ENCODE peak calls at places on chromosomes 6 and 20, in six cellular contexts. One of them, this sample, is unnamed.

GRCh38 chr20:38402089-38402488 is 33.0 kb downstream of the SNHG17 start:
- DNase-seq in ovary: no peak
- DNase-seq in A549: no peak
- DNase-seq in HepG2: no peak
- DNase-seq in SK-N-SH: no peak
- DNase-seq in tibial nerve: no peak
- DNase-seq in this sample: no peak

GRCh38 chr6:144283781-144284473 is 1.2 kb upstream of the UTRN start:
- DNase-seq in HepG2: no peak
- DNase-seq in A549: peak; percentile 13
- DNase-seq in ovary: no peak
- DNase-seq in SK-N-SH: no peak
- DNase-seq in tibial nerve: no peak
- DNase-seq in this sample: no peak

GRCh38 chr6:54194067-54194466 is 82.8 kb downstream of the MLIP start:
- DNase-seq in HepG2: no peak
- DNase-seq in tibial nerve: no peak
- DNase-seq in SK-N-SH: no peak
- DNase-seq in ovary: no peak
- DNase-seq in A549: no peak
- DNase-seq in this sample: no peak

GRCh38 chr6:140979642-140980091 is 1153.1 kb upstream of the GJE1 start:
- DNase-seq in A549: no peak
- DNase-seq in SK-N-SH: no peak
- DNase-seq in HepG2: no peak
- DNase-seq in tibial nerve: peak; percentile 14
- DNase-seq in ovary: peak; percentile 55
- DNase-seq in this sample: no peak

GRCh38 chr6:62162858-62163257 is 123.2 kb downstream of the KHDRBS2 start:
- DNase-seq in HepG2: no peak
- DNase-seq in A549: no peak
- DNase-seq in ovary: no peak
- DNase-seq in SK-N-SH: no peak
- DNase-seq in tibial nerve: no peak
- DNase-seq in this sample: no peak

GRCh38 chr20:10635476-10636208 is 38.2 kb downstream of the JAG1 start:
- DNase-seq in SK-N-SH: no peak
- DNase-seq in HepG2: no peak
- DNase-seq in tibial nerve: no peak
- DNase-seq in A549: no peak
- DNase-seq in ovary: no peak
- DNase-seq in this sample: no peak

GRCh38 chr20:37543828-37544227 is 16.2 kb upstream of the BLCAP start:
- DNase-seq in A549: peak; percentile 51
- DNase-seq in ovary: no peak
- DNase-seq in HepG2: peak; percentile 70
- DNase-seq in SK-N-SH: peak; percentile 52
- DNase-seq in tibial nerve: no peak
- DNase-seq in this sample: no peak

GRCh38 chr6:134750669-134751068 is 199.2 kb downstream of the ALDH8A1 start:
- DNase-seq in SK-N-SH: no peak
- DNase-seq in A549: no peak
- DNase-seq in HepG2: no peak
- DNase-seq in tibial nerve: no peak
- DNase-seq in ovary: no peak
- DNase-seq in this sample: no peak

GRCh38 chr20:6081236-6081635 is 27.4 kb upstream of the LRRN4 start:
- DNase-seq in A549: no peak
- DNase-seq in SK-N-SH: no peak
- DNase-seq in tibial nerve: no peak
- DNase-seq in HepG2: peak; percentile 26
- DNase-seq in ovary: no peak
- DNase-seq in this sample: no peak

GRCh38 chr6:86966271-86966670 is 28.9 kb downstream of the HTR1E start:
- DNase-seq in tibial nerve: no peak
- DNase-seq in HepG2: no peak
- DNase-seq in A549: no peak
- DNase-seq in SK-N-SH: no peak
- DNase-seq in ovary: no peak
- DNase-seq in this sample: no peak

GRCh38 chr20:46928580-46929132 is 34.0 kb downstream of the EYA2 start:
- DNase-seq in SK-N-SH: no peak
- DNase-seq in A549: no peak
- DNase-seq in ovary: no peak
- DNase-seq in HepG2: no peak
- DNase-seq in tibial nerve: peak; percentile 60
- DNase-seq in this sample: no peak

GRCh38 chr6:149859368-149859767 is 4.8 kb downstream of the LRP11 start:
- DNase-seq in ovary: no peak
- DNase-seq in HepG2: peak; percentile 90
- DNase-seq in tibial nerve: no peak
- DNase-seq in SK-N-SH: no peak
- DNase-seq in A549: no peak
- DNase-seq in this sample: no peak

GRCh38 chr6:69279805-69280204 is 517.0 kb downstream of the LMBRD1 start:
- DNase-seq in A549: no peak
- DNase-seq in tibial nerve: no peak
- DNase-seq in SK-N-SH: no peak
- DNase-seq in ovary: no peak
- DNase-seq in HepG2: no peak
- DNase-seq in this sample: no peak

GRCh38 chr6:125469915-125470314 is 168.1 kb upstream of the HDDC2 start:
- DNase-seq in A549: no peak
- DNase-seq in ovary: no peak
- DNase-seq in SK-N-SH: no peak
- DNase-seq in tibial nerve: no peak
- DNase-seq in HepG2: no peak
- DNase-seq in this sample: no peak

GRCh38 chr6:42417641-42418112 is 34.0 kb downstream of the TRERF1 start:
- DNase-seq in HepG2: no peak
- DNase-seq in SK-N-SH: no peak
- DNase-seq in A549: no peak
- DNase-seq in tibial nerve: no peak
- DNase-seq in ovary: no peak
- DNase-seq in this sample: no peak

GRCh38 chr20:53080969-53081871 is 109.1 kb downstream of the TSHZ2 start:
- DNase-seq in tibial nerve: no peak
- DNase-seq in HepG2: peak; percentile 99
- DNase-seq in SK-N-SH: no peak
- DNase-seq in A549: no peak
- DNase-seq in ovary: no peak
- DNase-seq in this sample: no peak

GRCh38 chr20:20003088-20003954 is 13.8 kb upstream of the NAA20 start:
- DNase-seq in tibial nerve: no peak
- DNase-seq in A549: no peak
- DNase-seq in HepG2: no peak
- DNase-seq in ovary: peak; percentile 35
- DNase-seq in SK-N-SH: no peak
- DNase-seq in this sample: no peak

GRCh38 chr6:53437557-53438202 is 88.9 kb upstream of the ELOVL5 start:
- DNase-seq in ovary: no peak
- DNase-seq in HepG2: peak; percentile 71
- DNase-seq in tibial nerve: no peak
- DNase-seq in SK-N-SH: peak; percentile 24
- DNase-seq in A549: peak; percentile 37
- DNase-seq in this sample: no peak

GRCh38 chr20:59320850-59321631 is 20.6 kb downstream of the EDN3 start:
- DNase-seq in tibial nerve: no peak
- DNase-seq in SK-N-SH: peak; percentile 61
- DNase-seq in A549: no peak
- DNase-seq in HepG2: no peak
- DNase-seq in ovary: no peak
- DNase-seq in this sample: no peak

DNA sequence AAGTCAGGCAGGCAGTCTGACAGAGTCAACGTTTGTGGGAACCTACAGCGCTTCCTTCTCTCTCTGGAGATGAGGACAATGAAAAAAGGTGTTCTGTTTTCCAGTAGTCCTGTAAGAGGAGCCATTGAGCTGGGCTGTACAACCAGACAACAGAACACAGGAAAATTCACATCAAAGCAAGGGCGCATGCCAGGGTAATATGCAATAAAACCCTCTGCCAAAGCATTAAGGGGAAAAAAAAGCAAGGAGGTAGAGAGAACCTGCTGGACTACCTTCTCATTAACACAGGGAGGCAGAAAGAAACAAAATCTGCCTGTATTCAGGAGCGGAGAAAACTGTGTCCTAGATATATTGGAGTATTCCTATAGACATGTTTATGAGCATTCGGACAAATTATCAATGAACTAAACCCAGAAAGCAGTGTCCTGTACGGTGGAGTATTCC is 1.3 kb downstream of the RNF24 start:
- DNase-seq in ovary: peak; percentile 21
- DNase-seq in A549: peak; percentile 73
- DNase-seq in tibial nerve: no peak
- DNase-seq in HepG2: peak; percentile 87
- DNase-seq in SK-N-SH: peak; percentile 61
- DNase-seq in this sample: no peak
- TF ChIP-seq EP300 in ovary: no peak
- TF ChIP-seq EP300 in A549: no peak
- TF ChIP-seq EP300 in tibial nerve: peak; percentile 41
- TF ChIP-seq EP300 in HepG2: no peak
- TF ChIP-seq EP300 in SK-N-SH: no peak
- TF ChIP-seq EP300 in this sample: no peak

GRCh38 chr6:30681696-30682180 is 4.7 kb downstream of the PPP1R18 start:
- DNase-seq in HepG2: no peak
- DNase-seq in SK-N-SH: no peak
- DNase-seq in A549: no peak
- DNase-seq in ovary: no peak
- DNase-seq in tibial nerve: no peak
- DNase-seq in this sample: no peak
- H3K4me1 ChIP-seq in HepG2: peaks cover 61% of the 10 kb centered on the region
- H3K4me1 ChIP-seq in SK-N-SH: peaks cover 57% of the 10 kb centered on the region
- H3K4me1 ChIP-seq in A549: peaks cover 54% of the 10 kb centered on the region
- H3K4me1 ChIP-seq in ovary: peaks cover 15% of the 10 kb centered on the region
- H3K4me1 ChIP-seq in tibial nerve: peaks cover 43% of the 10 kb centered on the region
- H3K4me1 ChIP-seq in this sample: peaks cover 57% of the 10 kb centered on the region

GRCh38 chr20:41005361-41005729 is 23.3 kb upstream of the TOP1 start:
- DNase-seq in HepG2: no peak
- DNase-seq in tibial nerve: peak; percentile 77
- DNase-seq in A549: peak; percentile 54
- DNase-seq in SK-N-SH: no peak
- DNase-seq in ovary: peak; percentile 63
- DNase-seq in this sample: peak; percentile 97

GRCh38 chr20:41004561-41005360 is 23.9 kb upstream of the TOP1 start:
- DNase-seq in ovary: no peak
- DNase-seq in SK-N-SH: no peak
- DNase-seq in A549: no peak
- DNase-seq in HepG2: no peak
- DNase-seq in tibial nerve: no peak
- DNase-seq in this sample: no peak

GRCh38 chr20:41001497-41001896 is 27.1 kb upstream of the TOP1 start:
- DNase-seq in ovary: no peak
- DNase-seq in SK-N-SH: no peak
- DNase-seq in HepG2: no peak
- DNase-seq in tibial nerve: no peak
- DNase-seq in A549: no peak
- DNase-seq in this sample: no peak

GRCh38 chr20:41002842-41003142 is 25.8 kb upstream of the TOP1 start:
- DNase-seq in ovary: no peak
- DNase-seq in A549: no peak
- DNase-seq in SK-N-SH: no peak
- DNase-seq in tibial nerve: no peak
- DNase-seq in HepG2: no peak
- DNase-seq in this sample: no peak

DNA sequence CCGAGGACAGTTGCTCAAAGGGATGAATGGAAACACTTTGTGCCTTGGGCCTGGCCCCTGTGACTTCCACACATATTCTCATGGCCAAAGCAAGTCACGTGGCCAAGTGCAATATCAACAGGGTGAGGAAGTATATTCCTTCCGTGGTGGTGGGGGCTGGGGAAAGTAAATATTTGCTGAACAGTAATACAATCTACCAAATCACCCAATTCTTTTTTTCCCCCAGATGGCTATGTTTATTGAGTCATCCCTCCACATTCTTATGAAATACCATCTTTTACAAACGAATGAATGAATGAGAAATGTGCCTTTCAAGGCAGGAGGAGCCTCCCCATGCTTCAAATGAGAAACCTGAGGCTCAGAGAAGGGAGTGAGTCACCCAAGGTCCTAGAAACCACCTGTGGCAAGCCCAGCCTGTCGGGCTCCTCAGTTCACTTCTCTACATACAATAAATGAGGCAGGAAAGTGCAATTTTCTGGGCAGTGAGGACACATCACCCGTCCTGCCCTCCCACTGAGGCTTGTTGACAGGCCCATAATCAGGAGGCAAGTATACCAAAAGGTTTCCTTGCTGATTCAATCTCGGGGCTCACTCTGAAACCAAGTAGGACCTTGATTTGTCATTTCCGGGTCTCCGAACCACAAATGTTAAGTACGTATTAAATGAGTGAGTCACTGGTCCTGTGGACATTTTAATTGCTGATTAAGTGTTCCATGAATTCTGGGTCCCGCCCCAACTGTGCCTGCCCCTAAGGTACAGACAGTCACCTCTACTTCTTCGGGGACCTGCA is 25.3 kb upstream of the TOP1 start:
- DNase-seq in SK-N-SH: no peak
- DNase-seq in HepG2: peak; percentile 99
- DNase-seq in tibial nerve: peak; percentile 62
- DNase-seq in A549: peak; percentile 90
- DNase-seq in ovary: peak; percentile 21
- DNase-seq in this sample: no peak
- TF ChIP-seq EP300 in SK-N-SH: no peak
- TF ChIP-seq EP300 in HepG2: peak; percentile 80
- TF ChIP-seq EP300 in tibial nerve: peak; percentile 89
- TF ChIP-seq EP300 in A549: peak; percentile 71
- TF ChIP-seq EP300 in ovary: no peak
- TF ChIP-seq EP300 in this sample: no peak

GRCh38 chr20:3027987-3028386 is 15.4 kb upstream of the GNRH2 start:
- DNase-seq in SK-N-SH: no peak
- DNase-seq in A549: no peak
- DNase-seq in tibial nerve: no peak
- DNase-seq in HepG2: no peak
- DNase-seq in ovary: no peak
- DNase-seq in this sample: no peak
- H3K4me1 ChIP-seq in SK-N-SH: no peaks in the 10 kb centered on the region
- H3K4me1 ChIP-seq in A549: no peaks in the 10 kb centered on the region
- H3K4me1 ChIP-seq in tibial nerve: no peaks in the 10 kb centered on the region
- H3K4me1 ChIP-seq in HepG2: peaks cover 29% of the 10 kb centered on the region
- H3K4me1 ChIP-seq in ovary: no peaks in the 10 kb centered on the region
- H3K4me1 ChIP-seq in this sample: no peaks in the 10 kb centered on the region